ENCODE peak calls at places on chromosomes 4 and X, in six cellular contexts. Q, K, J, O, Z and Y are unnamed samples.

GRCh38 chr4:94519925-94520789 is 68.4 kb downstream of the PDLIM5 start:
- DNase-seq in Q (no peak), O (no peak), Z (no peak), K (no peak), J (no peak), Y (no peak)

GRCh38 chrX:39309721-39310152 is 508.5 kb downstream of the MID1IP1 start:
- DNase-seq in J (peak), O (no peak), K (no peak), Z (no peak), Q (no peak), Y (no peak)

GRCh38 chrX:149572743-149573142 is 14.5 kb downstream of the MAGEA9B start:
- DNase-seq in Z (no peak), Q (no peak), K (no peak), J (no peak), O (no peak), Y (no peak)

GRCh38 chrX:1281511-1281910 is 12.9 kb downstream of the CSF2RA start:
- DNase-seq in Z (no peak), K (peak), O (peak), Q (no peak), J (no peak), Y (no peak)

GRCh38 chr4:77852892-77853495 is 9.6 kb upstream of the MRPL1 start:
- DNase-seq in J (peak), K (no peak), O (no peak), Z (no peak), Q (no peak), Y (no peak)

GRCh38 chr4:186144596-186145569 is 40.4 kb downstream of the FAM149A start:
- DNase-seq in Q (peak), O (peak), K (peak), Z (peak), J (no peak), Y (peak)

GRCh38 chr4:4658051-4658450 is 116.2 kb upstream of the STX18 start:
- DNase-seq in Z (no peak), O (no peak), Q (no peak), K (no peak), J (no peak), Y (no peak)

GRCh38 chrX:150683536-150684146 is 9.6 kb upstream of the MTMR1 start:
- DNase-seq in K (peak), O (no peak), Q (no peak), J (no peak), Z (no peak), Y (peak)

GRCh38 chrX:10135561-10136399 is 21.0 kb upstream of the CLCN4 start:
- DNase-seq in O (no peak), J (no peak), Q (no peak), Z (no peak), K (no peak), Y (no peak)

GRCh38 chr4:25838526-25838925 is 24.3 kb downstream of the SEL1L3 start:
- DNase-seq in K (no peak), J (no peak), O (no peak), Z (no peak), Q (no peak), Y (no peak)